ENCODE peak calls at places on chromosomes 5 and 9, in seven cellular contexts. Q is ovary, V is astrocyte, E is uterus, A is HCT116, U is pancreas, Z is mesenchymal stem cell. X is an unnamed sample. For H3K27me3 and H3K36me3, the result is how much of the 10 kb centered on the place peaks cover.

GRCh38 chr5:2750758-2751464 is 566 bp downstream of the IRX2 start:
- DNase-seq in Q (no peak), V (no peak), E (no peak), A (no peak), U (peak), Z (no peak), X (no peak)

GRCh38 chr5:153402550-153402949 is 87.9 kb upstream of the GRIA1 start:
- DNase-seq in Q (no peak), V (peak), E (no peak), A (no peak), U (no peak), Z (peak), X (no peak)

GRCh38 chr9:22210936-22211335 is 201.8 kb upstream of the CDKN2B start:
- DNase-seq in Q (no peak), V (peak), E (no peak), A (no peak), U (no peak), Z (no peak), X (no peak)

GRCh38 chr5:139882961-139883539 is 87.4 kb downstream of the PSD2 start:
- DNase-seq in Q (no peak), V (no peak), E (no peak), A (no peak), U (no peak), Z (no peak), X (no peak)

GRCh38 chr5:174187001-174187400 is 141.5 kb downstream of the NSG2 start:
- DNase-seq in Q (no peak), V (no peak), E (no peak), A (no peak), U (no peak), Z (no peak), X (no peak)

GRCh38 chr9:37370968-37371563 is 51.4 kb upstream of the GRHPR start:
- DNase-seq in Q (no peak), V (no peak), E (no peak), A (no peak), U (no peak), Z (no peak), X (no peak)

GRCh38 chr9:93133641-93134017 is 422 bp downstream of the NINJ1 start:
- DNase-seq in Q (peak), V (peak), E (peak), A (no peak), U (peak), Z (peak), X (peak)

GRCh38 chr5:54087436-54087835 is 222.9 kb downstream of the ARL15 start:
- DNase-seq in Q (no peak), V (peak), E (no peak), A (no peak), U (no peak), Z (peak), X (no peak)

GRCh38 chr5:5573798-5574380 is 151.4 kb downstream of the ICE1 start:
- DNase-seq in Q (no peak), V (no peak), E (no peak), A (no peak), U (peak), Z (no peak), X (no peak)

GRCh38 chr5:173768891-173769290 is 119.3 kb upstream of the CPEB4 start:
- DNase-seq in Q (no peak), V (no peak), E (no peak), A (no peak), U (no peak), Z (no peak), X (no peak)

GRCh38 chr9:22005083-22005699 is 3.9 kb downstream of the CDKN2B start:
- DNase-seq in Q (no peak), V (peak), E (no peak), A (no peak), U (no peak), Z (peak), X (no peak)

GRCh38 chr5:36090033-36090432 is 23.4 kb upstream of the UGT3A2 start:
- DNase-seq in Q (no peak), V (no peak), E (no peak), A (peak), U (no peak), Z (peak), X (no peak)

GRCh38 chr5:138503487-138504270 is 38.4 kb downstream of the EGR1 start:
- DNase-seq in Q (peak), V (peak), E (peak), A (peak), U (no peak), Z (peak), X (peak)

GRCh38 chr5:72482046-72482445 is 25.2 kb downstream of the ZNF366 start:
- DNase-seq in Q (no peak), V (no peak), E (no peak), A (no peak), U (no peak), Z (no peak), X (no peak)

GRCh38 chr9:2838356-2838983 is 5.4 kb downstream of the PUM3 start:
- DNase-seq in Q (no peak), V (no peak), E (no peak), A (no peak), U (no peak), Z (peak), X (no peak)

GRCh38 chr5:59125961-59126360 is 543.1 kb downstream of the RAB3C start:
- DNase-seq in Q (no peak), V (no peak), E (no peak), A (no peak), U (no peak), Z (no peak), X (no peak)

GRCh38 chr5:88502179-88503064 is 233.8 kb upstream of the TMEM161B start:
- DNase-seq in Q (no peak), V (peak), E (no peak), A (no peak), U (no peak), Z (no peak), X (no peak)

GRCh38 chr5:132228241-132229035 is 785 bp upstream of the P4HA2 start:
- DNase-seq in Q (no peak), V (no peak), E (no peak), A (no peak), U (peak), Z (peak), X (no peak)

GRCh38 chr5:78615697-78616096 is 32.9 kb downstream of the LHFPL2 start:
- DNase-seq in Q (no peak), V (peak), E (no peak), A (peak), U (no peak), Z (no peak), X (no peak)

GRCh38 chr9:113600477-113600851 is 136.9 kb downstream of the RGS3 start:
- DNase-seq in Q (no peak), V (no peak), E (no peak), A (no peak), U (no peak), Z (no peak), X (no peak)

GRCh38 chr5:67038817-67039603 is 157.6 kb downstream of the CD180 start:
- DNase-seq in Q (no peak), V (peak), E (no peak), A (no peak), U (no peak), Z (peak), X (no peak)

GRCh38 chr5:142844881-142845280 is 74.7 kb downstream of the ARHGAP26 start:
- DNase-seq in Q (no peak), V (no peak), E (no peak), A (no peak), U (no peak), Z (no peak), X (no peak)

GRCh38 chr9:4596165-4596922 is 65.8 kb upstream of the PLPP6 start:
- DNase-seq in Q (no peak), V (no peak), E (no peak), A (no peak), U (no peak), Z (no peak), X (no peak)

GRCh38 chr9:104745852-104746251 is 1.6 kb upstream of the NIPSNAP3A start:
- DNase-seq in Q (no peak), V (no peak), E (no peak), A (no peak), U (no peak), Z (no peak), X (no peak)

GRCh38 chr5:30050056-30050815 is 1143.2 kb upstream of the CDH6 start:
- DNase-seq in Q (no peak), V (peak), E (no peak), A (no peak), U (no peak), Z (peak), X (no peak)

GRCh38 chr9:118829334-118829733 is 539.9 kb downstream of the BRINP1 start:
- DNase-seq in Q (no peak), V (peak), E (no peak), A (no peak), U (no peak), Z (peak), X (no peak)

GRCh38 chr5:179763215-179763945 is 30.4 kb upstream of the LTC4S start:
- DNase-seq in Q (peak), V (peak), E (peak), A (peak), U (no peak), Z (peak), X (peak)

DNA sequence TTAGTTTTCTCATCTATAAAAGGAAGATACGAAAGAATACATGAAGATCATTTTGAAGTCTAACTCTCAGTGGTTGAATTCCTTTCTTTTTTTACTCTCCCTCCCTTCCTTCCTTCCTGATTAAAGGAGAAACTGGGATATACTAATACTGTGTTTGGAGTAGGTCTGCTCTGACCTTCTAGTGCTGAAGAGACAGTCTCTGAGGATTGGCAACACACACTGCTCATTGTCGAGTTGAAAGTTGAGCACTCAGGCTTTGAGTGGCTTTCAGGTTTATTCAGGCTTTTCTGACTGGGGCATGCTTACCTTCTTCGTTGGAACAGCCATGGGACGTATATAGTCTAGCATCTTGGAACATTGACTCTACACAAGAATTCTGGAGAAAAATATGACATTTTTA is 86.9 kb upstream of the RPS23 start:
- DNase-seq in Q (no peak), V (no peak), E (no peak), A (no peak), U (no peak), Z (no peak), X (no peak)
- H3K27ac ChIP-seq in Q (no peak), V (peak), E (no peak), A (no peak), U (no peak), Z (no peak), X (no peak)

GRCh38 chr9:134231767-134232166 is 67.4 kb upstream of the RNU6ATAC start:
- DNase-seq in Q (no peak), V (no peak), E (no peak), A (no peak), U (peak), Z (no peak), X (no peak)
- H3K27me3 ChIP-seq in Q (under half), V (under half), E (under half), A (under half), U (under half), Z (half or more), X (under half)

GRCh38 chr5:136077046-136077445 is 48.3 kb downstream of the TGFBI start:
- DNase-seq in Q (no peak), V (no peak), E (no peak), A (no peak), U (no peak), Z (no peak), X (no peak)
- H3K36me3 ChIP-seq in Q (under half), V (under half), E (under half), A (under half), U (under half), Z (under half), X (under half)

GRCh38 chr9:6869081-6869948 is 111.5 kb downstream of the KDM4C start:
- DNase-seq in Q (no peak), V (no peak), E (no peak), A (no peak), U (no peak), Z (peak), X (no peak)
- H3K27ac ChIP-seq in Q (no peak), V (no peak), E (no peak), A (no peak), U (no peak), Z (no peak), X (no peak)

GRCh38 chr5:69494481-69494880 is 1.9 kb downstream of the OCLN start:
- DNase-seq in Q (no peak), V (no peak), E (no peak), A (no peak), U (no peak), Z (no peak), X (no peak)
- H3K27me3 ChIP-seq in Q (under half), V (under half), E (under half), A (under half), U (under half), Z (half or more), X (under half)

GRCh38 chr5:98899456-98899855 is 29.4 kb downstream of the CHD1 start:
- DNase-seq in Q (no peak), V (no peak), E (no peak), A (no peak), U (no peak), Z (no peak), X (no peak)
- H3K36me3 ChIP-seq in Q (under half), V (under half), E (under half), A (half or more), U (half or more), Z (half or more), X (under half)

DNA sequence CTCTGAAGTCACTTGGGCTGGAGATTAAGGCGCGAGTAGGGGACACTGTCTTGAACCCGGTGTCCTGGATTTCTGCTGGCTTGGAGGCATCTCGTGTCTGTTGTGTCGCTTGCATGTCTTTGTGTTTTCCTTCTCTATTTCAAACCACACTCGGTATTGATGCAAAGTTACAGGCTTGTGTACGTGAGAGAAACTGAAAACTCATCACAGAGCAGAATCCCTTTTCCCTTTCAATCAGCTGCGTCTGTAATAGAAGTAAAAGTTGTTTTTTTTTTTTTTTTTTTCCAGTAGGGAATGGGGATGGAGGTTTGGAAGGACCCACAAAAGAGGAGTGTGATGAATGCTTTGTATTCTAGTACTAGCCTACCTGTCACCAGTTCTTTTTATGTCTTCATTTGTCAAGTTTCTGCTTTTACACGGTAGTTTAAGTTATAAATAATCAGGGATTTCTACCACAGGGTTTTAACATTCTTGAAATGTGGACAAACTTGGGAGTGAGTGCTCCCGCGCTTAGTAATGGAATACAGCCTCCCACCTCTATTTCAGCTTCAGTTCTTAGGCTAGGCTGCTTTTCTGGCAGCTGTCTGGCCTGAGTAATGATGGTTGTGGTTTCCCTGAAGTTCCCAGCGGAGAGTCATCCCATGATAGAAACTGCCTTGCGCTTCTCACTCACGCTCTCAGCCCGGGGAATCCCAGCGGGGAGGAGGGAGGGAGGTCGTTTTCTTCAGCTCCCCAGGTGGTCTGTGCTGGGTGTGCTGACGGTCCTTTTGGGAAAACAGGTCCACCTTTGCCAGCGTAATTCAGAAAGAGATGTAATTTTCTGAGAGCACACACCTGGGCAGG is 789 bp downstream of the TJP2 start:
- DNase-seq in Q (peak), V (peak), E (peak), A (no peak), U (no peak), Z (peak), X (peak)
- H3K27ac ChIP-seq in Q (peak), V (peak), E (peak), A (no peak), U (no peak), Z (peak), X (no peak)

GRCh38 chr9:107630141-107630540 is 140.6 kb upstream of the KLF4 start:
- DNase-seq in Q (no peak), V (no peak), E (no peak), A (no peak), U (no peak), Z (no peak), X (no peak)

GRCh38 chr9:107626118-107626517 is 136.5 kb upstream of the KLF4 start:
- DNase-seq in Q (no peak), V (no peak), E (no peak), A (no peak), U (no peak), Z (no peak), X (no peak)

GRCh38 chr9:107625383-107625984 is 135.9 kb upstream of the KLF4 start:
- DNase-seq in Q (no peak), V (no peak), E (no peak), A (no peak), U (no peak), Z (no peak), X (no peak)

GRCh38 chr9:107627771-107628170 is 138.2 kb upstream of the KLF4 start:
- DNase-seq in Q (no peak), V (no peak), E (no peak), A (no peak), U (no peak), Z (no peak), X (no peak)

DNA sequence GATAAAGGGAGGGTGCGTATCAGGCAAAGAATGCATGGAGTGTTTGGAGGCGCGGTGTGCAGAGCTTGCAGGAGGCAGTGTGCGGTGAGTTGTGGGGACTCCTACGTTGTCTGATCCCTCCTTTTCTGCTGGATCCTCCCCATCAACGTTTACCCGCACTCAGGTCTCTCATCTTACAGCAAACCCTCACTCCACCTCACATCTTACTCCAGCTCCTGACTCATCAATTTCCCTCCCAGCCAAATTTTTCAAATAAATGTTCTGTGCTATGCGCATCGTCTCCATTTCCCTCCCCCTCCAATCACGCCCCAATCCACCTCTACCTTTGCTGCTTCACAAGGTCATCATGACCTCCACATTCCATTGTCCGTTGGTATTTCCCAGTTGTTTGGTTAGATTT is 138.9 kb upstream of the KLF4 start:
- DNase-seq in Q (no peak), V (no peak), E (no peak), A (no peak), U (no peak), Z (no peak), X (no peak)
- H3K27me3 ChIP-seq in Q (under half), V (under half), E (under half), A (under half), U (under half), Z (under half), X (under half)

GRCh38 chr5:885529-885928 is 7.1 kb downstream of the BRD9 start:
- DNase-seq in Q (no peak), V (no peak), E (no peak), A (no peak), U (no peak), Z (no peak), X (no peak)

GRCh38 chr5:882253-883185 is 10.1 kb downstream of the BRD9 start:
- DNase-seq in Q (no peak), V (no peak), E (no peak), A (no peak), U (no peak), Z (no peak), X (no peak)

GRCh38 chr5:884345-885126 is 8.1 kb downstream of the BRD9 start:
- DNase-seq in Q (no peak), V (no peak), E (no peak), A (no peak), U (peak), Z (no peak), X (no peak)

GRCh38 chr5:885127-885442 is 7.5 kb downstream of the BRD9 start:
- DNase-seq in Q (no peak), V (no peak), E (no peak), A (no peak), U (peak), Z (no peak), X (no peak)

DNA sequence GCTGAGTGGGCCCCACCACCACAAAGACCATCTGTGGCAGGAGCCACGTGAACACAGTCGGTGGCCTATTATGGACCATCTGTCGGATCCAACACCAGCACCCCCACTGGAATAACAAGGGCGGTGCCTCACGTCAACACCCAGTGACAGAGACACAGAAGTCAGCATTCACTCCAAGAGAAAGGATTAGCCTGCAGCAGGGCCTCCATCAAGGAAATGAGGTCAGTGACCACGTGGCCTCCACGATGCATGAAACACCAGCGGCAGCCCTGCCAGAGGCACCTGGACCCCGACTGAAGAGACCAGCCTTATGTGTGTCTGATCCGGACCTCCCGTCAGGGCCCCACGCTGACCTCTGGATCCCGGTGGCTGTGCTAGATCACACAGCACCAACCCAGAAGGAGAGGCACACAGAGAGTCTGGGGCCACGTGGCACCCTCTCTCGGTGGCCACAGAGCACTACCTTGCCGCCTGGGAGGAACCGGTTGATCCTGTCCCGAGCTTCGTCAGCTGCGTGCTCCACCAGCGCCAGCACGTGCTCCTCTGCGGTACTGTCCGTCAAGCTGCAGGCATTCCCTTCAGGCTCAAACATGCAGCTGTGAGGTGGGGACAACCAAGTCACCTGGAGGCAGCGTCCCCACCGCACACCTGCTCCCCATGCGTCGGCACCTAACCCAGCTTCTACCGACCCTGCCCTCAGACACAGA is 9.0 kb downstream of the BRD9 start:
- DNase-seq in Q (no peak), V (no peak), E (no peak), A (no peak), U (peak), Z (no peak), X (no peak)
- H3K36me3 ChIP-seq in Q (under half), V (under half), E (under half), A (half or more), U (half or more), Z (half or more), X (half or more)

DNA sequence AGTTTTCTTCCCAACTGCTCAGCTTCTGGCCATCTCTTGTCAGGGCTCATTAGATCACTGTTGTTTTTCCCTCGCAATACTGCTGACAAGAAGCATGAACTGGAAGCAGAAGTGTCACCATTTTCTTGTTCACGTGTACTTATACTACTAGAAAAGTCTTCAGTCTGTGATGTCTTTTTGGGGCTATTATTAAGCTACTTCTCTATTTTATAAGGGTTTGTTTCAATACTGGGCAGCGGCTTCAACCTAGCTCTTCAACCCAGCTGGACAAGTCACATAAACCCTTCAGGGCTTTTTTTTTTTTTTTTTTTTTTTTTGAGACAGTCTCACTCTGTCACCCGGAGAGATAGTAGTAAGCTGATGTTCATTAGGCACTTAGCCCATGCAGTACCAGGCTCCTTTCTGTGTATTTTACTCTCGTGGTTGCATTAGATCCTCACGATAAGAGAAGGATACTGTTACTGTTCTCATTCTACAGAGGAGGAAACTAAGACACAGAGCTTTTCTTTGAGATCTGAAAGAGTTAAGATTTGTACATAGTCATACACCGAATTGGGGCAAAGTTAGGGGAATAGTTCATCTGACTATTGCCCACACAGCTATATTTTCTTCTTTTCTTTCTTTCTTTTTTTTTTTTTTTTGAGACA is 20.5 kb downstream of the RAPGEF1 start:
- DNase-seq in Q (no peak), V (no peak), E (no peak), A (no peak), U (no peak), Z (no peak), X (no peak)
- H3K27ac ChIP-seq in Q (no peak), V (no peak), E (no peak), A (no peak), U (no peak), Z (no peak), X (no peak)

X was measured in adrenal gland.